ENCODE peak calls at places on chromosome 13, in four cellular contexts. One of them, this sample, is unnamed.

GRCh38 chr13:33940898-33941297 is 122.9 kb downstream of the RFC3 start:
- DNase-seq in bronchial epithelial cell: peak; percentile 97
- DNase-seq in heart left ventricle: no peak
- DNase-seq in CD4-positive, alpha-beta T cell: no peak
- DNase-seq in this sample: no peak

GRCh38 chr13:53143757-53144320 is 115.2 kb downstream of the OLFM4 start:
- DNase-seq in bronchial epithelial cell: no peak
- DNase-seq in heart left ventricle: no peak
- DNase-seq in CD4-positive, alpha-beta T cell: no peak
- DNase-seq in this sample: no peak

GRCh38 chr13:75402787-75403186 is 79.2 kb downstream of the TBC1D4 start:
- DNase-seq in bronchial epithelial cell: no peak
- DNase-seq in heart left ventricle: peak; percentile 72
- DNase-seq in CD4-positive, alpha-beta T cell: no peak
- DNase-seq in this sample: no peak

GRCh38 chr13:114129649-114130062 is 2.8 kb downstream of the RASA3 start:
- DNase-seq in bronchial epithelial cell: no peak
- DNase-seq in heart left ventricle: no peak
- DNase-seq in CD4-positive, alpha-beta T cell: no peak
- DNase-seq in this sample: no peak

GRCh38 chr13:27170221-27170520 is 1.4 kb downstream of the USP12 start:
- DNase-seq in bronchial epithelial cell: peak; percentile 72
- DNase-seq in heart left ventricle: no peak
- DNase-seq in CD4-positive, alpha-beta T cell: no peak
- DNase-seq in this sample: peak; percentile 65

GRCh38 chr13:83667606-83668005 is 214.7 kb downstream of the SLITRK1 start:
- DNase-seq in bronchial epithelial cell: no peak
- DNase-seq in heart left ventricle: no peak
- DNase-seq in CD4-positive, alpha-beta T cell: no peak
- DNase-seq in this sample: no peak

GRCh38 chr13:48112896-48113525 is 18.1 kb upstream of the MED4 start:
- DNase-seq in bronchial epithelial cell: peak; percentile 12
- DNase-seq in heart left ventricle: no peak
- DNase-seq in CD4-positive, alpha-beta T cell: no peak
- DNase-seq in this sample: no peak

GRCh38 chr13:20438801-20439200 is 86.9 kb downstream of the CRYL1 start:
- DNase-seq in bronchial epithelial cell: no peak
- DNase-seq in heart left ventricle: no peak
- DNase-seq in CD4-positive, alpha-beta T cell: no peak
- DNase-seq in this sample: no peak

GRCh38 chr13:40064723-40065122 is 409.3 kb downstream of the COG6 start:
- DNase-seq in bronchial epithelial cell: peak; percentile 82
- DNase-seq in heart left ventricle: no peak
- DNase-seq in CD4-positive, alpha-beta T cell: no peak
- DNase-seq in this sample: no peak

GRCh38 chr13:26819067-26819466 is 58.5 kb upstream of the GPR12 start:
- DNase-seq in bronchial epithelial cell: no peak
- DNase-seq in heart left ventricle: no peak
- DNase-seq in CD4-positive, alpha-beta T cell: no peak
- DNase-seq in this sample: no peak

GRCh38 chr13:40230833-40231266 is 435.6 kb downstream of the FOXO1 start:
- DNase-seq in bronchial epithelial cell: no peak
- DNase-seq in heart left ventricle: no peak
- DNase-seq in CD4-positive, alpha-beta T cell: no peak
- DNase-seq in this sample: no peak

GRCh38 chr13:54945978-54946377 is 1917.4 kb downstream of the OLFM4 start:
- DNase-seq in bronchial epithelial cell: no peak
- DNase-seq in heart left ventricle: no peak
- DNase-seq in CD4-positive, alpha-beta T cell: no peak
- DNase-seq in this sample: no peak

GRCh38 chr13:102309110-102309509 is 92.7 kb downstream of the FGF14 start:
- DNase-seq in bronchial epithelial cell: peak; percentile 48
- DNase-seq in heart left ventricle: no peak
- DNase-seq in CD4-positive, alpha-beta T cell: no peak
- DNase-seq in this sample: no peak

GRCh38 chr13:38135590-38135989 is 214.1 kb upstream of the UFM1 start:
- DNase-seq in bronchial epithelial cell: no peak
- DNase-seq in heart left ventricle: no peak
- DNase-seq in CD4-positive, alpha-beta T cell: no peak
- DNase-seq in this sample: no peak

GRCh38 chr13:41271456-41272285 is 8.3 kb upstream of the MTRF1 start:
- DNase-seq in bronchial epithelial cell: no peak
- DNase-seq in heart left ventricle: no peak
- DNase-seq in CD4-positive, alpha-beta T cell: no peak
- DNase-seq in this sample: no peak

GRCh38 chr13:35961002-35961401 is 170.2 kb downstream of the DCLK1 start:
- DNase-seq in bronchial epithelial cell: peak; percentile 38
- DNase-seq in heart left ventricle: no peak
- DNase-seq in CD4-positive, alpha-beta T cell: no peak
- DNase-seq in this sample: no peak

GRCh38 chr13:28494537-28494860 is 429 bp downstream of the FLT1 start:
- DNase-seq in bronchial epithelial cell: no peak
- DNase-seq in heart left ventricle: peak; percentile 37
- DNase-seq in CD4-positive, alpha-beta T cell: no peak
- DNase-seq in this sample: no peak

GRCh38 chr13:20998649-20999415 is 62.6 kb downstream of the LATS2 start:
- DNase-seq in bronchial epithelial cell: no peak
- DNase-seq in heart left ventricle: no peak
- DNase-seq in CD4-positive, alpha-beta T cell: no peak
- DNase-seq in this sample: no peak

GRCh38 chr13:53743906-53744305 is 715.3 kb downstream of the OLFM4 start:
- DNase-seq in bronchial epithelial cell: no peak
- DNase-seq in heart left ventricle: no peak
- DNase-seq in CD4-positive, alpha-beta T cell: no peak
- DNase-seq in this sample: no peak

GRCh38 chr13:99220199-99220931 is 19.7 kb downstream of the UBAC2 start:
- DNase-seq in bronchial epithelial cell: no peak
- DNase-seq in heart left ventricle: no peak
- DNase-seq in CD4-positive, alpha-beta T cell: no peak
- DNase-seq in this sample: no peak

GRCh38 chr13:48580886-48581285 is 48.0 kb upstream of the RCBTB2 start:
- DNase-seq in bronchial epithelial cell: no peak
- DNase-seq in heart left ventricle: no peak
- DNase-seq in CD4-positive, alpha-beta T cell: no peak
- DNase-seq in this sample: no peak

GRCh38 chr13:98664047-98664446 is 87.1 kb upstream of the STK24 start:
- DNase-seq in bronchial epithelial cell: peak; percentile 89
- DNase-seq in heart left ventricle: no peak
- DNase-seq in CD4-positive, alpha-beta T cell: no peak
- DNase-seq in this sample: no peak

GRCh38 chr13:103157434-103158145 is 91.4 kb upstream of the SLC10A2 start:
- DNase-seq in bronchial epithelial cell: peak; percentile 3
- DNase-seq in heart left ventricle: no peak
- DNase-seq in CD4-positive, alpha-beta T cell: no peak
- DNase-seq in this sample: no peak

GRCh38 chr13:42524487-42525034 is 49.4 kb upstream of the TNFSF11 start:
- DNase-seq in bronchial epithelial cell: peak; percentile 12
- DNase-seq in heart left ventricle: no peak
- DNase-seq in CD4-positive, alpha-beta T cell: no peak
- DNase-seq in this sample: peak; percentile 24

GRCh38 chr13:104320446-104320845 is 1254.2 kb upstream of the SLC10A2 start:
- DNase-seq in bronchial epithelial cell: no peak
- DNase-seq in heart left ventricle: no peak
- DNase-seq in CD4-positive, alpha-beta T cell: no peak
- DNase-seq in this sample: no peak

GRCh38 chr13:35891486-35891885 is 239.7 kb downstream of the DCLK1 start:
- DNase-seq in bronchial epithelial cell: no peak
- DNase-seq in heart left ventricle: no peak
- DNase-seq in CD4-positive, alpha-beta T cell: no peak
- DNase-seq in this sample: no peak

GRCh38 chr13:49319555-49320350 is 72.0 kb downstream of the CDADC1 start:
- DNase-seq in bronchial epithelial cell: no peak
- DNase-seq in heart left ventricle: no peak
- DNase-seq in CD4-positive, alpha-beta T cell: no peak
- DNase-seq in this sample: no peak

DNA sequence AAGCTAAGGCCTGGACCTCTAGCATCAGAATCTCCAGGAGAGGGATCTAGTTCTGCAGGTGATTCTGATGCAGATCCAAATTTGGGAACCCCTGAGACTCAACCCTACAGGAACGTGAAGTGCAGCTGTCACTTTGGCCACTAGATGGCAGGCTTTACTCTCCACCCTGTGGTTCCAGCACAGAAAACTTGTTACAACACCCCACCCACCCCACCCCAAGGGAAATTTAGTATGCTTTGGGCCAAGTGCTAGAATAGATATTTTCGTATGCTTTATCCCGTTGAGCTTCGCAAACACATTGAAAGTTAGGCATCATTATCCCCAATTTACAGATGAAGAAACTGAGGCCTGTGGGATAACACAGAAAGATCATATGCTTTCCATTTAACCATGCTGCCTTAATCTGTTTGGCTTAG is 232.0 kb downstream of the B3GLCT start:
- DNase-seq in bronchial epithelial cell: peak; percentile 35
- DNase-seq in heart left ventricle: peak; percentile 41
- DNase-seq in CD4-positive, alpha-beta T cell: peak; percentile 19
- DNase-seq in this sample: peak; percentile 7
- TF ChIP-seq CTCF in bronchial epithelial cell: peak; percentile 81
- TF ChIP-seq CTCF in heart left ventricle: peak; percentile 85
- TF ChIP-seq CTCF in CD4-positive, alpha-beta T cell: peak; percentile 78
- TF ChIP-seq CTCF in this sample: peak; percentile 87

GRCh38 chr13:57633141-57633949 is 1.8 kb downstream of the PCDH17 start:
- DNase-seq in bronchial epithelial cell: no peak
- DNase-seq in heart left ventricle: peak; percentile 74
- DNase-seq in CD4-positive, alpha-beta T cell: no peak
- DNase-seq in this sample: no peak
- TF ChIP-seq CTCF in bronchial epithelial cell: peak; percentile 42
- TF ChIP-seq CTCF in heart left ventricle: peak; percentile 64
- TF ChIP-seq CTCF in CD4-positive, alpha-beta T cell: no peak
- TF ChIP-seq CTCF in this sample: no peak

DNA sequence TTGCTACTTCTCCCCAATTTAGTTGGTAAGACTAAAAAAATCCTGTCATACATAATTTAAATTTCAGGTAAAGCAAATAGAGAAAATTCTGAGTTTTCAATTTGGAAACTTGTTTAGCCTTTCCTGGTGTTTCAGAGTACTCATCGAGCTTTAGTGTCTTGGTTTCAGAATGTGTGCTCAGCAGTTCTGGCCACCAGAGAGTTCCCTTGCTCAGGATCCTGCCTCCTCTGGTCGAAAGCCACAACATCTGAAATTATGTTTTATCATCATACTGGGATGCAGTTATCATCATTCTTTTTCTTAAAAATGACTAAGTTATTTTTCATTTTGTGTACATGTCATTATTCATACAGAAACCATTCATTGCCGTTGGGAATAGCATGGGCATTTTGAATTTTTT is 263.2 kb upstream of the SPRY2 start:
- DNase-seq in bronchial epithelial cell: no peak
- DNase-seq in heart left ventricle: peak; percentile 33
- DNase-seq in CD4-positive, alpha-beta T cell: no peak
- DNase-seq in this sample: no peak
- TF ChIP-seq CTCF in bronchial epithelial cell: no peak
- TF ChIP-seq CTCF in heart left ventricle: peak; percentile 31
- TF ChIP-seq CTCF in CD4-positive, alpha-beta T cell: no peak
- TF ChIP-seq CTCF in this sample: no peak

DNA sequence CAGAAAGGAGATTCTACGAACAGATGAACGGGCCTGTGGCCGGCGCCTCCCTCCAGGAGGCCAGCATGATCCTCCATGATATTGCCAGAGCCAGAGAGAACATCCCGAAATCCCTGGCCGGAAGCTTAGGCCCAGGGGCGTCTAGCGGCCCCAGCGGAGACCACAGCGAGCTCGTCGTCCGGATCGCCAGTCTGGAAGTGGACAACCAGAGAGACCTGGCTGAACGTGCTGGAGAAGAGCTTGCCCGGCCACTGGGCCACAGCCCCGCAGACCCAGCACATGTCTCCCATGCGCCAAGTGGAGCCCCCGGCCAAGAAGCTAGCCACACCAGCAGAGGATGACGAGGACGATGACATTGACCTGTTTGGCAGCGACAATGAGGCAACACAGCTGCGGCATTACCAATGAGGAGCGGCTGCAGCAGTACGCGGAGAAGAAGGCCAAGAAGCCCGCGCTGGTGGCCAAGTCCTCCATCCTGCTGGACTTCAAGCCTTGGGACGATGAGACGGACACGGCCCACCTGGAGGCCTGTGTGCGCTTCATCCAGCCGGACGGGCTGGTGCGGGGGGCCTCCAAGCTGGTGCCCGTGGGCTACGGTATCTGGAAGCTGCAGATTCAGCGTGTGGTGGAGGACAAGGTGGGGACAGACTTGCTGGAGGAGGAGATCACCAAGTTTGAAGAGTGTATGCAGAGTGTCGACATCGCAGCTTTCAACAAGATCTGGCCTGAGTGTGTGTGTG is 78.8 kb upstream of the FRY start:
- DNase-seq in bronchial epithelial cell: no peak
- DNase-seq in heart left ventricle: no peak
- DNase-seq in CD4-positive, alpha-beta T cell: no peak
- DNase-seq in this sample: no peak
- TF ChIP-seq CTCF in bronchial epithelial cell: no peak
- TF ChIP-seq CTCF in heart left ventricle: no peak
- TF ChIP-seq CTCF in CD4-positive, alpha-beta T cell: no peak
- TF ChIP-seq CTCF in this sample: no peak

DNA sequence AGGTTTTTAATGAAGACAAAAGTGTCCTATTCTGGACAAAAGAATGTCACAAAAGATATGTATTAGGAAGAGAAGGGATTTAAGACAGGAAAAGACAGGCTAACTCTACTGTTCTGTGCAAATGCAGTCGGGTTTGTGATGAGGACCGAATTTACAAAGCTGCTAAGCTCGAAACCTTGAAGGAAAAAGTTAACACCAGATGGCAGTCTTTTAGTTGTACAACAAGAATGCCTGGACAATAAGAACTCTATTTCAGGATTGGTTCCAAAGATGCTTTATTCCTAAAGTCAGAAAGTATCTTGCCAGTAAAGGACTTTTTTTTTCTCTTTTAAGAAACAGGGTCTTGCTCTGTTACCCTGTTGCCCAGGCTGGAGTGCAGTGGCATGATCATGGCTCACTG is 51.1 kb downstream of the HS6ST3 start:
- DNase-seq in bronchial epithelial cell: peak; percentile 59
- DNase-seq in heart left ventricle: no peak
- DNase-seq in CD4-positive, alpha-beta T cell: no peak
- DNase-seq in this sample: no peak
- TF ChIP-seq CTCF in bronchial epithelial cell: peak; percentile 39
- TF ChIP-seq CTCF in heart left ventricle: peak; percentile 30
- TF ChIP-seq CTCF in CD4-positive, alpha-beta T cell: no peak
- TF ChIP-seq CTCF in this sample: peak; percentile 16

This sample was measured in GM06990.